ENCODE peak calls at places on chromosomes 3 and 15, in eight cellular contexts. N, H, P, J, Z, S, Q and X are unnamed samples. For H3K9me3, the result is how much of the 10 kb centered on the place peaks cover.

GRCh38 chr3:8191406-8191805 is 310.2 kb upstream of the LMCD1 start:
- DNase-seq in Q (no peak), H (no peak), J (no peak), Z (no peak), N (no peak), P (no peak), S (no peak), X (no peak)

GRCh38 chr3:131804565-131805133 is 230.2 kb downstream of the CPNE4 start:
- DNase-seq in S (no peak), Q (no peak), H (peak), N (no peak), P (peak), J (peak), Z (no peak), X (no peak)

GRCh38 chr15:91970142-91970541 is 116.6 kb downstream of the SLCO3A1 start:
- DNase-seq in S (no peak), J (peak), N (peak), H (peak), Q (peak), P (no peak), Z (peak), X (no peak)

GRCh38 chr3:80556728-80557127 is 788.9 kb upstream of the ROBO1 start:
- DNase-seq in N (no peak), J (no peak), Z (no peak), Q (no peak), S (no peak), H (no peak), P (no peak), X (no peak)

GRCh38 chr3:112778298-112779008 is 68.2 kb downstream of the CD200R1L start:
- DNase-seq in P (no peak), J (no peak), N (no peak), Z (no peak), Q (no peak), S (no peak), H (peak), X (no peak)

GRCh38 chr3:171791695-171792082 is 18.6 kb downstream of the PLD1 start:
- DNase-seq in P (no peak), J (no peak), S (no peak), Q (no peak), H (peak), Z (no peak), N (no peak), X (no peak)

GRCh38 chr15:67168694-67169093 is 85.8 kb downstream of the AAGAB start:
- DNase-seq in S (no peak), N (no peak), H (no peak), Z (no peak), Q (no peak), J (no peak), P (no peak), X (no peak)

GRCh38 chr15:31615643-31616415 is 289.2 kb downstream of the KLF13 start:
- DNase-seq in H (no peak), J (no peak), P (no peak), Q (no peak), Z (no peak), N (no peak), S (no peak), X (no peak)

GRCh38 chr15:40908095-40908494 is 13.8 kb downstream of the VPS18 start:
- DNase-seq in J (no peak), N (no peak), Z (no peak), H (no peak), S (no peak), P (no peak), Q (no peak), X (no peak)

GRCh38 chr15:67076147-67076843 is 10.9 kb downstream of the SMAD3 start:
- DNase-seq in Z (peak), P (no peak), N (peak), S (no peak), J (no peak), H (peak), Q (no peak), X (no peak)

GRCh38 chr3:177596822-177597271 is 399.6 kb upstream of the TBL1XR1 start:
- DNase-seq in N (no peak), H (peak), P (no peak), Z (no peak), Q (peak), J (no peak), S (no peak), X (no peak)

GRCh38 chr3:20564966-20565365 is 379.0 kb upstream of the SGO1 start:
- DNase-seq in Z (no peak), S (no peak), J (no peak), H (no peak), P (no peak), Q (no peak), N (no peak), X (no peak)

GRCh38 chr3:25973111-25973510 is 183.2 kb downstream of the OXSM start:
- DNase-seq in P (no peak), N (no peak), Q (no peak), S (no peak), J (no peak), Z (no peak), H (no peak), X (no peak)

GRCh38 chr15:58348095-58348812 is 83.5 kb upstream of the LIPC start:
- DNase-seq in Q (peak), H (no peak), S (no peak), P (no peak), Z (no peak), J (no peak), N (no peak), X (no peak)

GRCh38 chr3:160027541-160028195 is 39.0 kb downstream of the IL12A start:
- DNase-seq in Q (no peak), H (peak), J (no peak), N (no peak), P (no peak), S (no peak), Z (no peak), X (no peak)

GRCh38 chr15:81189583-81190283 is 6.9 kb upstream of the IL16 start:
- DNase-seq in Q (peak), Z (peak), P (peak), H (peak), N (no peak), J (peak), S (no peak), X (no peak)

GRCh38 chr15:37034835-37035234 is 65.5 kb downstream of the MEIS2 start:
- DNase-seq in H (no peak), N (peak), Z (no peak), S (no peak), J (no peak), P (no peak), Q (no peak), X (no peak)

GRCh38 chr3:15271030-15271429 is 61.4 kb downstream of the SH3BP5 start:
- DNase-seq in N (no peak), S (no peak), Q (no peak), J (no peak), Z (no peak), H (no peak), P (no peak), X (no peak)

GRCh38 chr3:159761377-159761776 is 227.3 kb upstream of the IL12A start:
- DNase-seq in N (no peak), H (peak), S (no peak), J (peak), Q (no peak), Z (peak), P (no peak), X (no peak)

GRCh38 chr3:32451049-32451659 is 51.5 kb downstream of the CMTM6 start:
- DNase-seq in H (no peak), S (no peak), P (no peak), Z (peak), Q (no peak), J (no peak), N (peak), X (no peak)

GRCh38 chr3:98777801-98778220 is 14.7 kb downstream of the ST3GAL6 start:
- DNase-seq in J (no peak), Z (no peak), H (peak), P (no peak), Q (no peak), N (no peak), S (no peak), X (no peak)

GRCh38 chr3:53496984-53497383 is 2.6 kb downstream of the CACNA1D start:
- DNase-seq in Z (no peak), P (no peak), H (no peak), N (no peak), Q (no peak), S (no peak), J (no peak), X (no peak)

GRCh38 chr15:81001180-81002003 is 669 bp downstream of the TLNRD1 start:
- DNase-seq in P (peak), S (peak), H (peak), Z (peak), Q (no peak), J (peak), N (peak), X (peak)

GRCh38 chr3:71022552-71023335 is 560.8 kb downstream of the FOXP1 start:
- DNase-seq in N (no peak), S (no peak), J (no peak), Z (no peak), H (peak), Q (no peak), P (no peak), X (no peak)

GRCh38 chr15:66153549-66154415 is 99.8 kb downstream of the MEGF11 start:
- DNase-seq in Q (no peak), Z (no peak), P (no peak), H (no peak), J (no peak), N (peak), S (no peak), X (no peak)

GRCh38 chr3:69353492-69353891 is 32.4 kb downstream of the FRMD4B start:
- DNase-seq in P (no peak), Z (peak), Q (no peak), S (peak), H (peak), N (no peak), J (peak), X (no peak)

GRCh38 chr15:43229977-43230376 is 9.2 kb upstream of the EPB42 start:
- DNase-seq in J (no peak), N (no peak), Q (no peak), S (no peak), Z (no peak), P (no peak), H (no peak), X (no peak)

GRCh38 chr3:25532763-25533162 is 104.7 kb downstream of the RARB start:
- DNase-seq in S (no peak), N (peak), Z (no peak), H (no peak), Q (no peak), J (no peak), P (no peak), X (no peak)

GRCh38 chr3:100766069-100766468 is 56.8 kb downstream of the TFG start:
- DNase-seq in N (no peak), Q (no peak), P (no peak), J (no peak), Z (no peak), S (no peak), H (no peak), X (no peak)

GRCh38 chr3:71784914-71785593 is at the start of gene PROK2:
- DNase-seq in P (no peak), J (no peak), Z (no peak), Q (no peak), S (peak), H (peak), N (no peak), X (peak)

GRCh38 chr3:14837188-14837587 is 18.4 kb downstream of the FGD5 start:
- DNase-seq in P (no peak), S (no peak), H (no peak), Q (no peak), J (no peak), N (no peak), Z (no peak), X (no peak)

GRCh38 chr15:68795298-68795848 is 25.3 kb downstream of the ANP32A start:
- DNase-seq in J (peak), Q (peak), H (peak), S (peak), P (peak), N (peak), Z (peak), X (peak)

DNA sequence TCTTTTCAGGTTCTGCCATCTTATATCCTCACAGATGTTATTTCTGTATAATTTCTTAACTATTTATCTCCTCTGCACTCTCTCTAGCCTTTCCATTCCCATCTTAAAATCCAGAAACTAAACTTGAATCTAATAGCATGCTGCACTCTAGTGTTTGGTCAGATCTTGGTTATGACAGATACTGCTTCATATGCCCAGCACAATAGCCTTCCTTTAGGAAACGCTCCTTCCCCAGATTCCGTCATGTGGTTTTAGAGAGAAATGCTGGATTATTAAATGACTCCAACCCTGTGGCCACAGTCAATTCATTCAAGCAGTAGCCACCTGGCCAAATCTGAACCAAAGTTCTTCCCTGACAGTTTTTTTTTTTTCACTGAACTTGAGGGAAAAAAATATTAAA is 19.4 kb downstream of the RASGRP1 start:
- DNase-seq in N (no peak), Z (no peak), J (no peak), P (no peak), H (peak), Q (no peak), S (no peak), X (no peak)
- TF ChIP-seq CTCF in N (no peak), Z (no peak), J (no peak), P (no peak), H (no peak), Q (no peak), S (no peak), X (no peak)

GRCh38 chr3:184193991-184194539 is 8.1 kb downstream of the ABCF3 start:
- DNase-seq in P (no peak), S (peak), H (no peak), J (no peak), Q (no peak), Z (no peak), N (no peak), X (no peak)

GRCh38 chr3:184192889-184193288 is 6.9 kb downstream of the ABCF3 start:
- DNase-seq in Z (no peak), H (no peak), Q (no peak), J (no peak), S (peak), P (no peak), N (no peak), X (no peak)

GRCh38 chr3:184200825-184201224 is 14.8 kb downstream of the ABCF3 start:
- DNase-seq in N (no peak), J (no peak), S (no peak), Q (no peak), P (no peak), Z (no peak), H (no peak), X (no peak)

GRCh38 chr3:184198509-184198908 is 12.5 kb downstream of the ABCF3 start:
- DNase-seq in Q (no peak), P (no peak), S (peak), Z (no peak), J (no peak), H (no peak), N (no peak), X (no peak)

GRCh38 chr3:184196536-184196935 is 10.5 kb downstream of the ABCF3 start:
- DNase-seq in H (no peak), Q (no peak), N (no peak), J (no peak), P (no peak), Z (no peak), S (peak), X (no peak)
- H3K27ac ChIP-seq in H (no peak), Q (no peak), N (no peak), J (no peak), P (no peak), Z (no peak), S (no peak), X (no peak)

DNA sequence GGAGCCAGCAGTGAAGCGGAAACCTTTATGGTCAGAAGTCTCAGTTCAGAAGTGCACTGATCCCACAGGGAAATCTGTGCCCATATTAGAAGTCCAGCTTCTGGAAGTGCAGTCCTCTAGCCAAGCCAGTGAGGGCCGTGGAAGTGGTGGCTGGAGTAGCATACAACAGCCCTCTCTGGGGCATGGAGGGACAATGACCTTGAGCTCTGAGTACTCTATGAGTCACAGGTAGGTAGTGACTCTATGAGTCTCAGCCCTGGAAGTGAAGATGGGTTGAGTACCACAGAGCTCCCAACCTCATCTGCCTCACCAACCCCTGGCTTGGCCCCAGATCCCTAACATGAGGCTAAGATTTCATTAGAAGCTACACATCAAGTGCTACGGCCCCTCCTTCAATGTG is 205.9 kb upstream of the PPP2R3A start:
- DNase-seq in P (no peak), Z (no peak), S (no peak), N (no peak), J (no peak), Q (no peak), H (no peak), X (no peak)
- H3K9me3 ChIP-seq in P (under half), Z (under half), S (under half), N (under half), J (under half), Q (under half), H (under half), X (under half)

GRCh38 chr3:143751643-143752178 is 96.6 kb downstream of the SLC9A9 start:
- DNase-seq in S (no peak), Q (no peak), Z (no peak), N (peak), H (no peak), J (no peak), P (no peak), X (peak)

GRCh38 chr3:143753456-143753855 is 94.8 kb downstream of the SLC9A9 start:
- DNase-seq in Q (no peak), P (no peak), J (no peak), H (no peak), N (no peak), S (no peak), Z (no peak), X (no peak)

GRCh38 chr3:143754090-143754489 is 94.2 kb downstream of the SLC9A9 start:
- DNase-seq in H (no peak), S (no peak), N (no peak), Z (no peak), P (no peak), Q (no peak), J (no peak), X (no peak)

GRCh38 chr3:143757691-143758090 is 90.6 kb downstream of the SLC9A9 start:
- DNase-seq in Q (no peak), J (no peak), Z (no peak), H (no peak), P (no peak), N (no peak), S (no peak), X (no peak)

DNA sequence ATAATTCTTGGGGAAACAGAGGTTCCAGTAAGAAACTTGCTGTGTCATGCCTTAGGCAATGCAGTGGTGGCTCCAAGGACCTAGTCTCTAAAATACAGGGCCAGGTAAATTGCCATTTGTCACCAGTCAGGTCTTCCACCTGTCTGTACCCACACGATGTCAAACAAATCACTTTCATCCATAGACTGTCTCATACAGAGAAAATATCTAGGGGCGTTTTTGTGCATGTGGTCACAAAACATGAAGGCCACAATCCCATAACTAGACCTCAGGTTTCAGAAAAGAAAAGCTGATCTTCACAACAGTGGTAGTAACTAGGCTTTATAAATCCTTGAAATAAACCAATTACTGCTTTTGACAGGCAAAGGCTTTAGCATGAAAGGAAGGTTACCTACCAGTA is 92.3 kb downstream of the SLC9A9 start:
- DNase-seq in J (no peak), S (no peak), P (no peak), H (no peak), Q (no peak), N (no peak), Z (no peak), X (no peak)
- TF ChIP-seq CTCF in J (no peak), S (no peak), P (no peak), H (no peak), Q (no peak), N (no peak), Z (no peak), X (no peak)

DNA sequence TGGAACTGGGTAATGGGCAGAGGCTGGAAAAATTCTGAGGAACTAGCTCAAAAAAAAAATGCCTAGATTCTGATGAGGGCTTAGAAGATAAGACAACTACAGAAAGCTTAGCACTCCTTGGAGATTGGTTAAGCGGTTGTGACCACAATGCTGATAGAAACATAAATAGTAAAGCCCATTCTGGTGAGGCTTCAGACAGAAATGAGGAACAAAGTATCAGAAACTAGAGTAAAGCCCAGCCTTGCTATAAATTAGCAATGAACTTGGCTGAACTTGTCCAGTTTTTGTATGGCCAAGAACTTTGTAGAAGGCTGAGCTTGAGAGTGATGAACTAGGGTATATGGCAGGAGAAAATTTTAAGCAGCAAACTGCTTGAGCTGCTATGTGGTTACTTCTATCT is 25.4 kb downstream of the GOLGB1 start:
- DNase-seq in N (no peak), P (no peak), Q (no peak), S (no peak), Z (no peak), H (peak), J (no peak), X (no peak)
- H3K27ac ChIP-seq in N (no peak), P (no peak), Q (no peak), S (no peak), Z (no peak), H (no peak), J (no peak), X (no peak)

GRCh38 chr15:79918278-79918677 is 21.5 kb upstream of the MTHFS start:
- DNase-seq in H (no peak), J (no peak), Q (no peak), P (no peak), N (no peak), S (peak), Z (no peak), X (no peak)
- H3K9me3 ChIP-seq in H (under half), J (half or more), Q (under half), P (under half), N (half or more), S (half or more), Z (half or more), X (half or more)

GRCh38 chr15:100129677-100130076 is 212.1 kb downstream of the ADAMTS17 start:
- DNase-seq in J (no peak), P (no peak), Z (no peak), N (no peak), S (no peak), Q (no peak), H (no peak), X (no peak)

GRCh38 chr15:100133981-100134711 is 207.6 kb downstream of the ADAMTS17 start:
- DNase-seq in Q (no peak), N (no peak), S (no peak), Z (no peak), H (no peak), P (no peak), J (no peak), X (no peak)

GRCh38 chr15:100133001-100133400 is 208.8 kb downstream of the ADAMTS17 start:
- DNase-seq in H (no peak), P (no peak), J (no peak), Z (no peak), Q (no peak), N (no peak), S (no peak), X (no peak)

GRCh38 chr15:100132309-100132708 is 209.5 kb downstream of the ADAMTS17 start:
- DNase-seq in N (no peak), Q (no peak), H (no peak), J (no peak), P (no peak), Z (no peak), S (no peak), X (no peak)

GRCh38 chr15:100131321-100132224 is 210.2 kb downstream of the ADAMTS17 start:
- DNase-seq in H (peak), S (peak), N (no peak), Q (peak), P (peak), J (peak), Z (no peak), X (peak)
- TF ChIP-seq CTCF in H (peak), S (peak), N (no peak), Q (peak), P (peak), J (peak), Z (peak), X (peak)